ENCODE peak calls at places on chromosomes 4 and X, in six cellular contexts. F, K, I, P, U and B are unnamed samples.

GRCh38 chr4:20418865-20419451 is 167.3 kb downstream of the SLIT2 start:
- DNase-seq in F (no peak), K (peak), I (peak), P (no peak), U (no peak), B (peak)

GRCh38 chrX:12567857-12568256 is 223.4 kb upstream of the PRPS2 start:
- DNase-seq in F (no peak), K (no peak), I (peak), P (no peak), U (no peak), B (no peak)

GRCh38 chr4:71188197-71188625 is 150.6 kb upstream of the SLC4A4 start:
- DNase-seq in F (peak), K (peak), I (no peak), P (peak), U (no peak), B (peak)

GRCh38 chr4:53055274-53055673 is 193.2 kb downstream of the RASL11B start:
- DNase-seq in F (no peak), K (peak), I (peak), P (no peak), U (no peak), B (no peak)

GRCh38 chr4:6929735-6930464 is 20.3 kb downstream of the TBC1D14 start:
- DNase-seq in F (no peak), K (no peak), I (no peak), P (no peak), U (no peak), B (no peak)

GRCh38 chrX:50779694-50780093 is 34.3 kb downstream of the SHROOM4 start:
- DNase-seq in F (no peak), K (no peak), I (no peak), P (no peak), U (no peak), B (peak)

GRCh38 chrX:21374994-21375794 is 976 bp downstream of the CNKSR2 start:
- DNase-seq in F (peak), K (no peak), I (no peak), P (peak), U (no peak), B (peak)

GRCh38 chrX:93673056-93673868 is at the start of gene NAP1L3:
- DNase-seq in F (peak), K (peak), I (peak), P (peak), U (peak), B (peak)

GRCh38 chrX:120741452-120741851 is 111.6 kb upstream of the C1GALT1C1 start:
- DNase-seq in F (no peak), K (no peak), I (no peak), P (no peak), U (no peak), B (no peak)

GRCh38 chr4:1487761-1488160 is 81.5 kb upstream of the NKX1-1 start:
- DNase-seq in F (no peak), K (no peak), I (no peak), P (no peak), U (no peak), B (no peak)

GRCh38 chrX:71225661-71226060 is 2.6 kb downstream of the GJB1 start:
- DNase-seq in F (no peak), K (peak), I (no peak), P (no peak), U (no peak), B (peak)

GRCh38 chr4:189202182-189202868 is 738.3 kb upstream of the FRG1 start:
- DNase-seq in F (peak), K (peak), I (peak), P (peak), U (no peak), B (peak)

GRCh38 chr4:499563-499962 is 553 bp downstream of the PIGG start:
- DNase-seq in F (no peak), K (peak), I (no peak), P (no peak), U (no peak), B (no peak)

GRCh38 chrX:7060444-7060843 is 87.1 kb upstream of the STS start:
- DNase-seq in F (no peak), K (no peak), I (no peak), P (no peak), U (no peak), B (no peak)

GRCh38 chrX:7052541-7052940 is 95.0 kb upstream of the STS start:
- DNase-seq in F (no peak), K (no peak), I (no peak), P (no peak), U (no peak), B (no peak)

GRCh38 chrX:7055386-7056137 is 92.0 kb upstream of the STS start:
- DNase-seq in F (no peak), K (no peak), I (no peak), P (no peak), U (no peak), B (no peak)

GRCh38 chrX:7059214-7059838 is 88.2 kb upstream of the STS start:
- DNase-seq in F (no peak), K (no peak), I (no peak), P (no peak), U (no peak), B (no peak)

GRCh38 chrX:7054219-7055206 is 93.0 kb upstream of the STS start:
- DNase-seq in F (no peak), K (no peak), I (no peak), P (no peak), U (no peak), B (no peak)
- H2AK5ac ChIP-seq in F (no peak), K (no peak), I (no peak), P (no peak), U (no peak), B (no peak)

GRCh38 chrX:63754141-63754859 is 30.7 kb downstream of the ARHGEF9 start:
- DNase-seq in F (peak), K (peak), I (peak), P (no peak), U (no peak), B (no peak)
- H2BK5ac ChIP-seq in F (no peak), K (no peak), I (peak), P (no peak), U (peak), B (no peak)

GRCh38 chrX:56782791-56783449 is 53.9 kb downstream of the NBDY start:
- DNase-seq in F (no peak), K (no peak), I (no peak), P (no peak), U (no peak), B (no peak)

GRCh38 chrX:56783996-56784620 is 55.1 kb downstream of the NBDY start:
- DNase-seq in F (no peak), K (no peak), I (no peak), P (no peak), U (no peak), B (no peak)

GRCh38 chrX:56784666-56785065 is 55.6 kb downstream of the NBDY start:
- DNase-seq in F (no peak), K (no peak), I (no peak), P (no peak), U (no peak), B (no peak)

GRCh38 chrX:56782362-56782761 is 53.3 kb downstream of the NBDY start:
- DNase-seq in F (no peak), K (no peak), I (no peak), P (no peak), U (no peak), B (no peak)

DNA sequence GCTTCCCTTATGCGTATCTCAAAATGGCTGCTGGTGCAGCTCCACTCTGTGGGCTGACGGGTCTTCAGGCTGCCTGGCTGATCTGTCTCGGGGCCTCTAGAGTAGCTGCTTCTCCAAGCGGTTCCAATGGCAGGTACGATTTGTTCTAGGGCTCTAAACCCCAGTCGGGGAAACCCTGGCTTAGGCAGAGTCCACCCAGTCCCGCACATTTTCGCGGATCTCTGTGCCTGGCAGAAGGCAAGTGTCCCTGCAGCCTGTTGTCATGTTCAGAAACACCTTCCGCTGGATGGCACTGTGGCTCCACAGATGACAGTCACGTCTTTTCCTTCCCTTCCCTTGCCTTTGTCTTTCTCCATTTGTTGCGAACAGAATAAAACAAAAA is 54.4 kb downstream of the NBDY start:
- DNase-seq in F (peak), K (no peak), I (peak), P (no peak), U (no peak), B (no peak)
- H2BK15ac ChIP-seq in F (no peak), K (no peak), I (no peak), P (no peak), U (no peak), B (no peak)

DNA sequence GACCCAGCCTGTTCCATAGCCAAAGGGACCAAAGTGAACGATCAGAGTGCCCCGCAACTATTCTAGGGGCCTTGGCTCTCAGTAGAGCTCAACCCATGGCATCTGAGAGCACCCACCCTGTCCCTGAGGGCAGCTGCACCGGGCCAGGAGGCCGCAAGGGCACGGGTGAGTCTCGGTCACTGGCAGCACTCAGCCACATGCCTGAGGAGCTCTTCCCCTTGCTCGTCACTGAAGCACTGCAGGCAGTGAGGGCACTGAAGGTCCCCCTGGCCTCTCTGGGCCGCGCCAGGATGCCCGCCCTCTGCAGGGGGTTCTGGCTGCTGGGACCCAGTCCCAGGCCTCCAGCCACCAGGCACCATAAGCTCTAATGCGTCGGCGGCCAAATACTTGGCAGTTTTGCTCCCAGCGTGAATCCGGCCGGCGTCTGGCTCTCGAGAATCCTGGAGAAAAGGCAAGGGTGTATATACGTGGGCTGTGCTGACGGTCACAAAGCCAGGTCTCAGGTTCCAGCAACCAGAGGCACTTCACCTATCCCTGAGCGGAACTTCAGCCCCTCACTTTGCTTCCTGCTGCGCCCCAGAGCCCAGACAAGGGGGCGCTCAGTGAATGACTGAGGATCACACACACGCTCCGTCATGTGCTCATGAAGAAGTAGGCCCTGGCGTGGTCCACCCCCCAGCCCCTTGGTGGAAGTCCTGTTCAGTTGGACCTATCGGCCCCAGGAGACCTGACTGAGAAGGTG is 13.9 kb downstream of the TNIP2 start:
- DNase-seq in F (no peak), K (no peak), I (no peak), P (no peak), U (no peak), B (no peak)
- H2AK5ac ChIP-seq in F (no peak), K (peak), I (peak), P (no peak), U (no peak), B (no peak)